ENCODE peak calls at places on chromosomes 7 and 10, in eight cellular contexts. M is colonic mucosa, D is posterior cingulate gyrus, I is GM06990, W is dermis microvascular lymphatic vessel endothelial cell, P is A172, J is vagina, N is endothelial cell. C is an unnamed sample.

GRCh38 chr10:7686351-7687171 is 16.6 kb upstream of the ITIH2 start:
- DNase-seq in J (no peak), M (no peak), D (no peak), P (no peak), W (no peak), N (no peak), I (no peak), C (no peak)

GRCh38 chr7:34837826-34838225 is 179.8 kb downstream of the NPSR1 start:
- DNase-seq in P (peak), I (no peak), M (no peak), W (peak), J (no peak), N (no peak), D (no peak), C (no peak)

GRCh38 chr7:37409456-37409855 is 39.2 kb downstream of the ELMO1 start:
- DNase-seq in P (no peak), I (no peak), W (peak), M (no peak), N (no peak), D (no peak), J (no peak), C (no peak)

GRCh38 chr10:119932631-119933030 is 40.1 kb downstream of the SEC23IP start:
- DNase-seq in W (no peak), J (no peak), D (no peak), N (no peak), M (no peak), I (no peak), P (no peak), C (no peak)

GRCh38 chr10:57657164-57657765 is 610.4 kb downstream of the IPMK start:
- DNase-seq in I (peak), J (no peak), M (peak), P (peak), W (peak), D (peak), N (peak), C (peak)

GRCh38 chr10:84665883-84666463 is 337.6 kb downstream of the CCSER2 start:
- DNase-seq in M (peak), N (peak), P (no peak), J (no peak), W (peak), D (no peak), I (peak), C (no peak)

GRCh38 chr7:5827755-5828154 is 46.3 kb upstream of the RNF216 start:
- DNase-seq in P (no peak), D (no peak), J (no peak), N (peak), M (peak), I (no peak), W (peak), C (no peak)

GRCh38 chr10:73907841-73908517 is 3.0 kb upstream of the PLAU start:
- DNase-seq in J (no peak), P (peak), W (no peak), M (peak), N (no peak), I (no peak), D (no peak), C (no peak)

GRCh38 chr7:126957443-126957842 is 295.3 kb downstream of the GRM8 start:
- DNase-seq in D (no peak), N (no peak), W (no peak), I (no peak), M (no peak), J (no peak), P (no peak), C (no peak)

GRCh38 chr10:28087675-28088351 is 88.9 kb upstream of the ODAD2 start:
- DNase-seq in P (peak), J (no peak), I (no peak), N (no peak), M (no peak), W (peak), D (no peak), C (no peak)

GRCh38 chr10:118545381-118545780 is 50.1 kb downstream of the PRLHR start:
- DNase-seq in M (no peak), N (no peak), P (no peak), D (no peak), J (peak), W (no peak), I (no peak), C (no peak)

GRCh38 chr10:43204394-43204942 is 62.4 kb downstream of the RASGEF1A start:
- DNase-seq in N (peak), P (no peak), W (no peak), D (peak), M (no peak), J (peak), I (no peak), C (no peak)

GRCh38 chr7:86747698-86748097 is 104.0 kb downstream of the GRM3 start:
- DNase-seq in W (no peak), M (no peak), N (no peak), D (no peak), I (no peak), P (no peak), J (no peak), C (peak)

GRCh38 chr10:68301790-68302502 is 29.9 kb upstream of the HNRNPH3 start:
- DNase-seq in N (no peak), D (no peak), W (peak), I (peak), P (peak), M (no peak), J (no peak), C (peak)

GRCh38 chr7:139124084-139124914 is 14.8 kb upstream of the ZC3HAV1 start:
- DNase-seq in I (peak), M (no peak), P (no peak), D (no peak), J (no peak), W (no peak), N (no peak), C (no peak)

GRCh38 chr7:154695836-154696235 is 307.1 kb downstream of the PAXIP1 start:
- DNase-seq in P (no peak), M (no peak), J (no peak), I (no peak), D (no peak), N (no peak), W (no peak), C (no peak)

GRCh38 chr10:63110940-63111339 is 22.2 kb upstream of the NRBF2 start:
- DNase-seq in P (no peak), D (no peak), J (no peak), N (no peak), M (no peak), I (no peak), W (no peak), C (no peak)